ENCODE peak calls at places on chromosomes 6 and 20, in five cellular contexts. Z, N, R, I and B are unnamed samples.
A peak's percentile ranks its signal among the peaks of the same experiment; 100 is the strongest.

GRCh38 chr20:43755851-43756250 is 29.0 kb upstream of the GTSF1L start:
- DNase-seq in Z (no peak), N (no peak), R (no peak), I (no peak), B (no peak)

GRCh38 chr6:83417880-83418663 is 12.8 kb downstream of the ME1 start:
- DNase-seq in Z (no peak), N (peak; percentile 49), R (peak; percentile 67), I (peak; percentile 39), B (no peak)

GRCh38 chr6:44976677-44977405 is 351.3 kb upstream of the RUNX2 start:
- DNase-seq in Z (no peak), N (no peak), R (no peak), I (no peak), B (no peak)

GRCh38 chr6:3744211-3744900 is 7.2 kb downstream of the PXDC1 start:
- DNase-seq in Z (no peak), N (peak; percentile 42), R (no peak), I (no peak), B (no peak)

GRCh38 chr6:159104931-159105330 is 60.1 kb upstream of the TAGAP start:
- DNase-seq in Z (no peak), N (no peak), R (no peak), I (no peak), B (peak; percentile 63)

GRCh38 chr6:111461860-111462259 is 21.2 kb downstream of the REV3L start:
- DNase-seq in Z (no peak), N (no peak), R (no peak), I (no peak), B (no peak)

GRCh38 chr6:96237656-96238347 is 222.0 kb downstream of the FUT9 start:
- DNase-seq in Z (no peak), N (no peak), R (no peak), I (no peak), B (no peak)

GRCh38 chr6:52877168-52877567 is 32.3 kb downstream of the GSTA3 start:
- DNase-seq in Z (no peak), N (no peak), R (peak; percentile 87), I (peak; percentile 81), B (no peak)

GRCh38 chr6:169800116-169800667 is 48.8 kb downstream of the ERMARD start:
- DNase-seq in Z (no peak), N (no peak), R (no peak), I (no peak), B (no peak)

GRCh38 chr20:58194176-58194796 is 34.2 kb downstream of the ANKRD60 start:
- DNase-seq in Z (no peak), N (no peak), R (no peak), I (no peak), B (no peak)

GRCh38 chr20:54405540-54405939 is 69.9 kb upstream of the DOK5 start:
- DNase-seq in Z (no peak), N (no peak), R (no peak), I (no peak), B (no peak)
- TF ChIP-seq CTCF in Z (no peak), N (no peak), R (no peak), I (no peak), B (no peak)

DNA sequence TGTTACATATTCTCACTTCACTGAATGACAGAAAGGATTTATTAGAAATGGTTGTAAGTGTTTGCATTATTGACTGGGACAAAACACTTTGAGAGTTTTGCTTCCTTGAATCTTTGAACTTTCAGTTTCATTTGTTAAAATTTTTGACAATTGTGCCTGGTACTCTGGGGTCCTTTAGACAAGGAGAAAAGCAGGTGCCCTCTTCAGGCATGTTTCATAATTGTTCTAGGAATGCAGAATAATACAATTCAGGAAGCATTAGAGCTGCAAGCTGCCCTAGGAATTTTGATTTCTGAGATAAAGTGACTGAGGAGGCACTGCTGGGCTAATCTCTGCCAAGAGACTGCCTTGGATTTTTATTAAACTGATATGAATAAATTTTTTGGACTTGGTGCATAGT is 49.7 kb downstream of the TOP1 start:
- DNase-seq in Z (no peak), N (peak; percentile 86), R (peak; percentile 71), I (no peak), B (no peak)
- H3K4me3 ChIP-seq in Z (peak overlapping the region; percentile 22), N (no peak overlapping the region), R (no peak overlapping the region), I (no peak overlapping the region), B (no peak overlapping the region)

GRCh38 chr20:45479822-45480221 is 10.3 kb downstream of the WFDC2 start:
- DNase-seq in Z (no peak), N (no peak), R (no peak), I (no peak), B (no peak)
- H3K27me3 ChIP-seq in Z (no peaks in the 10 kb centered on the region), N (peaks cover 6% of the 10 kb centered on the region), R (peaks cover 9% of the 10 kb centered on the region), I (peaks cover 14% of the 10 kb centered on the region), B (no peaks in the 10 kb centered on the region)

DNA sequence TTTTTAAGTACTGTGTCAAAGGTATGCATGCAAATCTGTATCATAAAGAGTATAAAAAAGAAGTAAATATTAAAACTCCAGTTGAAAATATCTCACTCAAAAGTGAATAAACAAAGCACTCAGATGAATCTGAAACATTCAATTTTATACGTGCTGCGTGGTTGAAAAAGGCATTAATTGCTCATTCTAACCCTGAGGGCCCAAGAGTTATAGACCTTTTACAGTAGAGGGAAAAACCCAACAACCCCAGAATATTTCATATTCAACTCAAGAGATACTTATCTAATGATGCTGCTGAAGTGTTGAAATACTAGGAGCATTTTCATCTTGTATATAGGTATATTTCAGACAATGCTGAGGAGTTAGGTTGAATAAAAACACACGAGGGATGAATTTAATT is 862.8 kb upstream of the CITED2 start:
- DNase-seq in Z (no peak), N (no peak), R (no peak), I (no peak), B (no peak)
- TF ChIP-seq CTCF in Z (no peak), N (no peak), R (no peak), I (no peak), B (no peak)

GRCh38 chr6:91498576-91498975 is 911.7 kb upstream of the MAP3K7 start:
- DNase-seq in Z (no peak), N (no peak), R (no peak), I (no peak), B (no peak)

GRCh38 chr6:91500689-91501303 is 913.9 kb upstream of the MAP3K7 start:
- DNase-seq in Z (no peak), N (no peak), R (no peak), I (no peak), B (no peak)

DNA sequence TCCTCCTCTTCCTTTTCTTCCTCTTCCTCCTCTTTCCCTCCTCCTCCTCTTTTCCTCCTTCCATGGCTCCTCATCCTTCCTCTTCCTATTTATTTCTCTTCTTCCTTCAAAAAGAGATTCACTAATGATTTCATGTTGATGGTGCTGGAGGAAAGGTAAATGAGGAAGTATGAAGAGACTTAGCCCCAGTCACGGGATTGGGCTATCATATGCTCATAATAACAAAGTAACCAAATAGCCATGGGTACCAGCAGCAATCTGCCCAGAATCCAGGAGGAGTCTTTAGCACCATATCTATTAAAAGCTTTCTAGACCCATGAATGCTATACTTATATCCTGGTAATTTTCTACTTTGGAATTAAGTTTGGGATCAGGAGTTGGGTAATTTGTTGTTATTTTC is 910.9 kb upstream of the MAP3K7 start:
- DNase-seq in Z (no peak), N (no peak), R (no peak), I (no peak), B (no peak)
- H3K4me3 ChIP-seq in Z (no peak overlapping the region), N (no peak overlapping the region), R (no peak overlapping the region), I (no peak overlapping the region), B (no peak overlapping the region)

GRCh38 chr20:5886788-5887187 is 63.5 kb downstream of the TRMT6 start:
- DNase-seq in Z (no peak), N (no peak), R (no peak), I (no peak), B (no peak)
- H3K27me3 ChIP-seq in Z (no peaks in the 10 kb centered on the region), N (peaks cover 10% of the 10 kb centered on the region), R (peaks cover 45% of the 10 kb centered on the region), I (peaks cover 15% of the 10 kb centered on the region), B (no peaks in the 10 kb centered on the region)

DNA sequence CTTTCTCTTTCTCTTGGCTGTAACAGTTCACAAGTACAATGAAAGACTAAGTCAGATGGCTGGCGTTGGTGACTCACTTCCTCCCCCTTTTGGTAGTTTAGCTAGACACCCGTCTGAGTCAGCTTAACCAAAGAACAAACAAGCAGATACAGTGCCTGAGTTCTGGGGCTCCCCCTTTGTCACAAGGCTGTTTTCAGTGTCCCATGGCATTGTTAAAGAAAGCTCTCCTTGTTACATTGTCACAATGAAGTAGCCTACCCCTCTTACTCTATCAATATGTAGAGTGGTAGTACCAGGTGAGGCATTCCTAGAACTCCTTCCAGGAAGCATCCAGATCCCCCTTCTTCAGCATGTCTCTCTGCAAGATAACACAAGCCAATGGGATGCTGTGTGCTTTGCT is 38.6 kb downstream of the KIAA0408 start:
- DNase-seq in Z (peak; percentile 55), N (peak; percentile 96), R (peak; percentile 89), I (peak; percentile 76), B (peak; percentile 60)
- TF ChIP-seq CTCF in Z (peak; percentile 21), N (peak; percentile 19), R (peak; percentile 52), I (peak; percentile 46), B (peak; percentile 72)

GRCh38 chr6:15662246-15663056 is at the start of gene DTNBP1:
- DNase-seq in Z (no peak), N (peak; percentile 50), R (peak; percentile 60), I (no peak), B (peak; percentile 91)

GRCh38 chr6:15659181-15659580 is 3.6 kb downstream of the DTNBP1 start:
- DNase-seq in Z (no peak), N (no peak), R (no peak), I (no peak), B (no peak)

GRCh38 chr6:15665237-15665636 is 2.4 kb upstream of the DTNBP1 start:
- DNase-seq in Z (no peak), N (no peak), R (no peak), I (no peak), B (no peak)

GRCh38 chr6:15661815-15662245 is 998 bp downstream of the DTNBP1 start:
- DNase-seq in Z (no peak), N (no peak), R (no peak), I (no peak), B (no peak)

DNA sequence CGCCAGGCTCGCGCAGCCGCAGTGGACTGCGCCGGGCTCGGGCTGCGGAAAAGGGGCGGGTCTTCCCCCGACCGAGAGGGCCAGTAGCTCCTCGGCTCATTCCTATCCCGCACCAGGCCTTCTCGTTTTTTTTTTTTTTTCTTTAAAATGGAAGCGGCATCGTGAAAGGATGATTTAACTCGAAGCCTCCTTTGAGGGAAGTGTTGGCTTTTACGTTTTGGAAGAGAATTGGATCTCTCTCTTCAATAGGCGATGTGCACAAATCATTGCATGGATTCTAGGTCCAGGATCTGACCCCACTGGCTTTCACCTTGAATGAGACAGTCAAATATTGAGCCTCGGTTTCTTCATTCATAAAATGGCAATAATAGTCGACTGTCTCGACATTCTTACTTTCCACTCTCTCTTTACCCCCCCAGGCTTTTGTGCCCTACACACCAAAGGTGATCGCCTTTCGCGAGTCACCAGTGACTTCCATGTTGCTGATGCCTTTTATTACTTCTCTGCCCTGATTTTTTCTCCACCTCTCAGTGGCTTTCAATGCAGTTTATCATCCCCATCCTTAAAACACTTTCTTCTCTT is 320 bp upstream of the DTNBP1 start:
- DNase-seq in Z (no peak), N (peak; percentile 79), R (peak; percentile 82), I (peak; percentile 11), B (no peak)
- H3K4me3 ChIP-seq in Z (peak overlapping the region; percentile 94), N (peak overlapping the region; percentile 71), R (peak overlapping the region; percentile 85), I (peak overlapping the region; percentile 76), B (peak overlapping the region; percentile 87)